ENCODE peak calls at places on chromosomes 11 and 22, in eight cellular contexts. One of them, this sample, is unnamed.

GRCh38 chr22:46864314-46865051 is 102.0 kb downstream of the TBC1D22A start:
- DNase-seq in neural crest cell: no peak
- DNase-seq in heart right ventricle: no peak
- DNase-seq in GM13977: no peak
- DNase-seq in fibroblast of lung: no peak
- DNase-seq in OCI-LY7: no peak
- DNase-seq in CD4-positive, alpha-beta T cell: no peak
- DNase-seq in fibroblast of the aortic adventitia: no peak
- DNase-seq in this sample: no peak

GRCh38 chr11:86519064-86519911 is 144.6 kb downstream of the CCDC81 start:
- DNase-seq in fibroblast of lung: peak
- DNase-seq in neural crest cell: no peak
- DNase-seq in heart right ventricle: no peak
- DNase-seq in OCI-LY7: no peak
- DNase-seq in CD4-positive, alpha-beta T cell: no peak
- DNase-seq in GM13977: no peak
- DNase-seq in fibroblast of the aortic adventitia: peak
- DNase-seq in this sample: no peak

GRCh38 chr11:111081021-111081511 is 164.5 kb upstream of the POU2AF2 start:
- DNase-seq in OCI-LY7: no peak
- DNase-seq in neural crest cell: no peak
- DNase-seq in CD4-positive, alpha-beta T cell: no peak
- DNase-seq in fibroblast of the aortic adventitia: no peak
- DNase-seq in heart right ventricle: no peak
- DNase-seq in GM13977: no peak
- DNase-seq in fibroblast of lung: no peak
- DNase-seq in this sample: no peak

GRCh38 chr11:95255523-95256165 is 24.6 kb upstream of the SESN3 start:
- DNase-seq in heart right ventricle: no peak
- DNase-seq in CD4-positive, alpha-beta T cell: no peak
- DNase-seq in OCI-LY7: peak
- DNase-seq in fibroblast of lung: no peak
- DNase-seq in neural crest cell: no peak
- DNase-seq in GM13977: no peak
- DNase-seq in fibroblast of the aortic adventitia: no peak
- DNase-seq in this sample: no peak

GRCh38 chr22:37782340-37783168 is 25.2 kb upstream of the GCAT start:
- DNase-seq in heart right ventricle: no peak
- DNase-seq in CD4-positive, alpha-beta T cell: no peak
- DNase-seq in fibroblast of the aortic adventitia: no peak
- DNase-seq in GM13977: no peak
- DNase-seq in fibroblast of lung: no peak
- DNase-seq in OCI-LY7: no peak
- DNase-seq in neural crest cell: no peak
- DNase-seq in this sample: no peak

GRCh38 chr11:79421820-79422219 is 19.0 kb downstream of the TENM4 start:
- DNase-seq in neural crest cell: no peak
- DNase-seq in heart right ventricle: no peak
- DNase-seq in fibroblast of the aortic adventitia: no peak
- DNase-seq in GM13977: no peak
- DNase-seq in OCI-LY7: no peak
- DNase-seq in CD4-positive, alpha-beta T cell: no peak
- DNase-seq in fibroblast of lung: no peak
- DNase-seq in this sample: no peak

GRCh38 chr22:17862646-17863181 is 88.4 kb upstream of the BID start:
- DNase-seq in GM13977: no peak
- DNase-seq in CD4-positive, alpha-beta T cell: no peak
- DNase-seq in fibroblast of lung: no peak
- DNase-seq in heart right ventricle: no peak
- DNase-seq in OCI-LY7: no peak
- DNase-seq in fibroblast of the aortic adventitia: no peak
- DNase-seq in neural crest cell: no peak
- DNase-seq in this sample: no peak

GRCh38 chr22:22397292-22397870 is 111.2 kb downstream of the ZNF280B start:
- DNase-seq in GM13977: no peak
- DNase-seq in fibroblast of lung: no peak
- DNase-seq in heart right ventricle: no peak
- DNase-seq in fibroblast of the aortic adventitia: peak
- DNase-seq in OCI-LY7: peak
- DNase-seq in CD4-positive, alpha-beta T cell: no peak
- DNase-seq in neural crest cell: peak
- DNase-seq in this sample: no peak

GRCh38 chr22:45006101-45006872 is 3.5 kb downstream of the PHF21B start:
- DNase-seq in neural crest cell: peak
- DNase-seq in fibroblast of lung: no peak
- DNase-seq in fibroblast of the aortic adventitia: no peak
- DNase-seq in CD4-positive, alpha-beta T cell: no peak
- DNase-seq in GM13977: no peak
- DNase-seq in OCI-LY7: no peak
- DNase-seq in heart right ventricle: no peak
- DNase-seq in this sample: no peak

GRCh38 chr11:124600924-124601323 is 10.3 kb upstream of the PANX3 start:
- DNase-seq in OCI-LY7: no peak
- DNase-seq in fibroblast of the aortic adventitia: no peak
- DNase-seq in GM13977: no peak
- DNase-seq in fibroblast of lung: no peak
- DNase-seq in neural crest cell: no peak
- DNase-seq in heart right ventricle: no peak
- DNase-seq in CD4-positive, alpha-beta T cell: no peak
- DNase-seq in this sample: no peak

GRCh38 chr11:3135491-3136440 is 29.3 kb downstream of the OSBPL5 start:
- DNase-seq in OCI-LY7: no peak
- DNase-seq in fibroblast of lung: no peak
- DNase-seq in CD4-positive, alpha-beta T cell: no peak
- DNase-seq in heart right ventricle: peak
- DNase-seq in neural crest cell: no peak
- DNase-seq in fibroblast of the aortic adventitia: no peak
- DNase-seq in GM13977: no peak
- DNase-seq in this sample: no peak

GRCh38 chr22:28230682-28231081 is 311.6 kb upstream of the PITPNB start:
- DNase-seq in fibroblast of the aortic adventitia: peak
- DNase-seq in neural crest cell: no peak
- DNase-seq in GM13977: no peak
- DNase-seq in CD4-positive, alpha-beta T cell: no peak
- DNase-seq in fibroblast of lung: peak
- DNase-seq in OCI-LY7: no peak
- DNase-seq in heart right ventricle: no peak
- DNase-seq in this sample: no peak

GRCh38 chr11:69437001-69437875 is 44.2 kb upstream of the LINC01488 start:
- DNase-seq in GM13977: no peak
- DNase-seq in CD4-positive, alpha-beta T cell: no peak
- DNase-seq in fibroblast of lung: no peak
- DNase-seq in heart right ventricle: no peak
- DNase-seq in OCI-LY7: no peak
- DNase-seq in neural crest cell: no peak
- DNase-seq in fibroblast of the aortic adventitia: no peak
- DNase-seq in this sample: no peak

GRCh38 chr11:108938604-108939003 is 273.7 kb downstream of the DDX10 start:
- DNase-seq in GM13977: no peak
- DNase-seq in CD4-positive, alpha-beta T cell: no peak
- DNase-seq in OCI-LY7: no peak
- DNase-seq in neural crest cell: no peak
- DNase-seq in fibroblast of the aortic adventitia: no peak
- DNase-seq in heart right ventricle: no peak
- DNase-seq in fibroblast of lung: no peak
- DNase-seq in this sample: no peak

GRCh38 chr11:31968774-31969433 is 122.0 kb upstream of the RCN1 start:
- DNase-seq in fibroblast of the aortic adventitia: peak
- DNase-seq in fibroblast of lung: peak
- DNase-seq in neural crest cell: no peak
- DNase-seq in CD4-positive, alpha-beta T cell: no peak
- DNase-seq in OCI-LY7: no peak
- DNase-seq in heart right ventricle: no peak
- DNase-seq in GM13977: no peak
- DNase-seq in this sample: no peak

GRCh38 chr11:30435488-30435887 is 112.6 kb downstream of the ARL14EP start:
- DNase-seq in fibroblast of the aortic adventitia: no peak
- DNase-seq in fibroblast of lung: no peak
- DNase-seq in neural crest cell: no peak
- DNase-seq in CD4-positive, alpha-beta T cell: no peak
- DNase-seq in GM13977: no peak
- DNase-seq in heart right ventricle: no peak
- DNase-seq in OCI-LY7: no peak
- DNase-seq in this sample: no peak

GRCh38 chr11:57083641-57084385 is 95.1 kb downstream of the OR5AK2 start:
- DNase-seq in CD4-positive, alpha-beta T cell: no peak
- DNase-seq in OCI-LY7: no peak
- DNase-seq in neural crest cell: no peak
- DNase-seq in fibroblast of lung: no peak
- DNase-seq in GM13977: no peak
- DNase-seq in heart right ventricle: no peak
- DNase-seq in fibroblast of the aortic adventitia: no peak
- DNase-seq in this sample: no peak

DNA sequence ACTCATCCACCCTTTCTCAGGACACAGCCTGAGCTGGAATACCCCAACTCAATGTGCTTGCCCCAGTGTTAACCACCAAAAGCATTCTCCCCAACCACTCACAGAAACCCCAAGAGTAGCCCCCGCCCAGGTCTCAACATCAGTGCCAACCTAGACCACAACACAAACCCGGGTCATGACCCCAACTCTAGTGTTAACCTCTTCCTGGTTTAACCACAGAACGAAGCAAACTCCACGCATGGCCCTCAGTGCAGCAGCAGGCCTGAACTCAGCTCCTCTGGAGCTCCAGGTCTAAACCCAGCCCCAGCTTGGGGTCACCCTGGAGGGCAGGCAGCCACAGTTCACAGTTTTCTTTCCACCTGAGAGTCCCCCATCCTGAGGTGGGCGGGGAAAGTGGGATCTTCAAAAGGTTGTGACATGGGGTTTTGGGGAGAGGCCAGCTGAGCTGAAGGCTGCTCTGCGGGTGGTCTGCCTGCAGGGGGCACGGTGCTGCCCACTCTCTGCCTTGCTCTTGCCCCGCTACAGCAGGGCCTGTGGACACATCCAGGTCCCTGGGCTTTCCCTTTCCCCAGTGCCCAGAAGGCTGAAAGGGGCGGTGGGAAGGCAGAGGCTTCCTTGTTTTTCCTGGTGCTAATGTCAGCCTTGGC is 37.9 kb downstream of the NECTIN1 start:
- DNase-seq in OCI-LY7: no peak
- DNase-seq in fibroblast of the aortic adventitia: no peak
- DNase-seq in GM13977: no peak
- DNase-seq in CD4-positive, alpha-beta T cell: no peak
- DNase-seq in neural crest cell: no peak
- DNase-seq in heart right ventricle: no peak
- DNase-seq in fibroblast of lung: no peak
- DNase-seq in this sample: no peak
- TF ChIP-seq CTCF in OCI-LY7: peak
- TF ChIP-seq CTCF in fibroblast of the aortic adventitia: no peak
- TF ChIP-seq CTCF in GM13977: peak
- TF ChIP-seq CTCF in CD4-positive, alpha-beta T cell: no peak
- TF ChIP-seq CTCF in neural crest cell: peak
- TF ChIP-seq CTCF in heart right ventricle: no peak
- TF ChIP-seq CTCF in fibroblast of lung: no peak
- TF ChIP-seq CTCF in this sample: peak

GRCh38 chr11:99739464-99740089 is 718.8 kb downstream of the CNTN5 start:
- DNase-seq in GM13977: peak
- DNase-seq in fibroblast of lung: peak
- DNase-seq in heart right ventricle: no peak
- DNase-seq in CD4-positive, alpha-beta T cell: no peak
- DNase-seq in fibroblast of the aortic adventitia: peak
- DNase-seq in OCI-LY7: peak
- DNase-seq in neural crest cell: peak
- DNase-seq in this sample: peak
- TF ChIP-seq CTCF in GM13977: peak
- TF ChIP-seq CTCF in fibroblast of lung: peak
- TF ChIP-seq CTCF in heart right ventricle: peak
- TF ChIP-seq CTCF in CD4-positive, alpha-beta T cell: no peak
- TF ChIP-seq CTCF in fibroblast of the aortic adventitia: no peak
- TF ChIP-seq CTCF in OCI-LY7: peak
- TF ChIP-seq CTCF in neural crest cell: peak
- TF ChIP-seq CTCF in this sample: no peak

DNA sequence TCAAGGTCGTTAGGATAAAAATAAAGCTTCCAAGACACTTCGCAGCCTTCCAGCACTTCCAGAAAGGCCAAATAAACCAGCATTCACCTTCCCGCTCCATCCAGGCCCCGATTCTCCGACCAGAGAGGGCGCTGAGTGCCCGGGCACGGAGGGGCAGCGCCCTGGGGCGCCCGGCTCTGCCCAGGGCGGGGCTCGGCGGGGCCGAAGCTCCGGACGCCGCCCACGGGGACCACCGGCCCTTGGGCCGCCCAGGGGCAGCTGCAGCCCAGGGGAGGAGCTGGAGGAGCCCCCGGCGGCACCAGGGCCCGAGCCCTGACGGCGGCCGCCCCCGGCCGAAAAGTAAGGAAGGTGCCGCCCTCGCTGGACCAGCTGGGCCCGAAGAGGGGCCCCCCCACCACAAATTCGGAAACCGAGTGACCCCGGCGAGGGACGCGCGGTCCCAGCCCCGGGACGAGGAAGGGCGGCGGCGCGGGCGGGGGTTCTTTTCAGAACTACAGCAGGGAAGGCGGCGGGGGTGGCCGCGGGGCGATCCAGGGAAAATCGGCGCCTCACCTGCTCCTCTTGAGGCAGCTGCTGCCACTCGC is 346 bp downstream of the ATL3 start:
- DNase-seq in neural crest cell: no peak
- DNase-seq in OCI-LY7: peak
- DNase-seq in CD4-positive, alpha-beta T cell: peak
- DNase-seq in fibroblast of the aortic adventitia: no peak
- DNase-seq in heart right ventricle: peak
- DNase-seq in fibroblast of lung: no peak
- DNase-seq in GM13977: peak
- DNase-seq in this sample: peak
- TF ChIP-seq CTCF in neural crest cell: no peak
- TF ChIP-seq CTCF in OCI-LY7: peak
- TF ChIP-seq CTCF in CD4-positive, alpha-beta T cell: no peak
- TF ChIP-seq CTCF in fibroblast of the aortic adventitia: peak
- TF ChIP-seq CTCF in heart right ventricle: peak
- TF ChIP-seq CTCF in fibroblast of lung: peak
- TF ChIP-seq CTCF in GM13977: peak
- TF ChIP-seq CTCF in this sample: peak

GRCh38 chr11:75386912-75387311 is 12.4 kb upstream of the RPS3 start:
- DNase-seq in CD4-positive, alpha-beta T cell: no peak
- DNase-seq in fibroblast of lung: no peak
- DNase-seq in neural crest cell: no peak
- DNase-seq in fibroblast of the aortic adventitia: no peak
- DNase-seq in GM13977: no peak
- DNase-seq in OCI-LY7: no peak
- DNase-seq in heart right ventricle: no peak
- DNase-seq in this sample: no peak

GRCh38 chr11:75380716-75381420 is 18.4 kb upstream of the RPS3 start:
- DNase-seq in fibroblast of lung: no peak
- DNase-seq in CD4-positive, alpha-beta T cell: no peak
- DNase-seq in fibroblast of the aortic adventitia: no peak
- DNase-seq in GM13977: no peak
- DNase-seq in OCI-LY7: no peak
- DNase-seq in neural crest cell: no peak
- DNase-seq in heart right ventricle: no peak
- DNase-seq in this sample: no peak

GRCh38 chr11:75384438-75385080 is 14.8 kb upstream of the RPS3 start:
- DNase-seq in fibroblast of the aortic adventitia: peak
- DNase-seq in heart right ventricle: peak
- DNase-seq in neural crest cell: peak
- DNase-seq in GM13977: peak
- DNase-seq in CD4-positive, alpha-beta T cell: peak
- DNase-seq in OCI-LY7: peak
- DNase-seq in fibroblast of lung: peak
- DNase-seq in this sample: peak

GRCh38 chr11:75380245-75380644 is 19.1 kb upstream of the RPS3 start:
- DNase-seq in neural crest cell: no peak
- DNase-seq in CD4-positive, alpha-beta T cell: no peak
- DNase-seq in fibroblast of lung: no peak
- DNase-seq in fibroblast of the aortic adventitia: no peak
- DNase-seq in heart right ventricle: no peak
- DNase-seq in GM13977: no peak
- DNase-seq in OCI-LY7: no peak
- DNase-seq in this sample: no peak

GRCh38 chr11:75383246-75383645 is 16.1 kb upstream of the RPS3 start:
- DNase-seq in heart right ventricle: no peak
- DNase-seq in CD4-positive, alpha-beta T cell: peak
- DNase-seq in fibroblast of lung: no peak
- DNase-seq in GM13977: no peak
- DNase-seq in neural crest cell: no peak
- DNase-seq in fibroblast of the aortic adventitia: no peak
- DNase-seq in OCI-LY7: no peak
- DNase-seq in this sample: no peak
- TF ChIP-seq CTCF in heart right ventricle: no peak
- TF ChIP-seq CTCF in CD4-positive, alpha-beta T cell: no peak
- TF ChIP-seq CTCF in fibroblast of lung: no peak
- TF ChIP-seq CTCF in GM13977: no peak
- TF ChIP-seq CTCF in neural crest cell: no peak
- TF ChIP-seq CTCF in fibroblast of the aortic adventitia: no peak
- TF ChIP-seq CTCF in OCI-LY7: no peak
- TF ChIP-seq CTCF in this sample: no peak